ENCODE peak calls at places on chromosomes 3 and 15, in four cellular contexts. One of them, this sample, is unnamed.

GRCh38 chr15:93929375-93930094 is 301.8 kb upstream of the MCTP2 start:
- DNase-seq in AG04450: peak; percentile 82
- DNase-seq in dorsolateral prefrontal cortex: no peak
- DNase-seq in colonic mucosa: peak; percentile 22
- DNase-seq in this sample: no peak

GRCh38 chr3:180747805-180748361 is 68.6 kb upstream of the CCDC39 start:
- DNase-seq in AG04450: no peak
- DNase-seq in dorsolateral prefrontal cortex: no peak
- DNase-seq in colonic mucosa: no peak
- DNase-seq in this sample: no peak

GRCh38 chr3:106728315-106728821 is 648.9 kb upstream of the CCDC54 start:
- DNase-seq in AG04450: peak; percentile 90
- DNase-seq in dorsolateral prefrontal cortex: no peak
- DNase-seq in colonic mucosa: no peak
- DNase-seq in this sample: no peak

GRCh38 chr3:132228923-132229322 is 88.3 kb upstream of the ACP3 start:
- DNase-seq in AG04450: no peak
- DNase-seq in dorsolateral prefrontal cortex: no peak
- DNase-seq in colonic mucosa: no peak
- DNase-seq in this sample: no peak

GRCh38 chr3:123790254-123791072 is 93.7 kb downstream of the MYLK start:
- DNase-seq in AG04450: no peak
- DNase-seq in dorsolateral prefrontal cortex: no peak
- DNase-seq in colonic mucosa: no peak
- DNase-seq in this sample: no peak

GRCh38 chr15:48887144-48887543 is 9.2 kb downstream of the EID1 start:
- DNase-seq in AG04450: no peak
- DNase-seq in dorsolateral prefrontal cortex: no peak
- DNase-seq in colonic mucosa: no peak
- DNase-seq in this sample: no peak

GRCh38 chr3:50616770-50617095 is 218 bp upstream of the MAPKAPK3 start:
- DNase-seq in AG04450: peak; percentile 60
- DNase-seq in dorsolateral prefrontal cortex: peak; percentile 84
- DNase-seq in colonic mucosa: peak; percentile 98
- DNase-seq in this sample: peak; percentile 82

GRCh38 chr3:59189561-59190338 is 139.9 kb upstream of the CFAP20DC start:
- DNase-seq in AG04450: no peak
- DNase-seq in dorsolateral prefrontal cortex: no peak
- DNase-seq in colonic mucosa: peak; percentile 26
- DNase-seq in this sample: no peak

GRCh38 chr3:2940062-2940461 is 170.1 kb downstream of the IL5RA start:
- DNase-seq in AG04450: no peak
- DNase-seq in dorsolateral prefrontal cortex: no peak
- DNase-seq in colonic mucosa: no peak
- DNase-seq in this sample: no peak

GRCh38 chr3:74066456-74066855 is 441.7 kb upstream of the PDZRN3 start:
- DNase-seq in AG04450: no peak
- DNase-seq in dorsolateral prefrontal cortex: no peak
- DNase-seq in colonic mucosa: no peak
- DNase-seq in this sample: no peak

GRCh38 chr3:110526732-110527727 is 544.6 kb upstream of the NECTIN3 start:
- DNase-seq in AG04450: peak; percentile 81
- DNase-seq in dorsolateral prefrontal cortex: no peak
- DNase-seq in colonic mucosa: no peak
- DNase-seq in this sample: no peak

GRCh38 chr3:21330293-21330692 is 420.7 kb downstream of the ZNF385D start:
- DNase-seq in AG04450: no peak
- DNase-seq in dorsolateral prefrontal cortex: no peak
- DNase-seq in colonic mucosa: no peak
- DNase-seq in this sample: no peak

GRCh38 chr3:193780810-193781472 is 187.9 kb downstream of the OPA1 start:
- DNase-seq in AG04450: peak; percentile 27
- DNase-seq in dorsolateral prefrontal cortex: peak; percentile 53
- DNase-seq in colonic mucosa: peak; percentile 79
- DNase-seq in this sample: peak; percentile 39

GRCh38 chr15:64970696-64971095 is 19.0 kb downstream of the SPG21 start:
- DNase-seq in AG04450: no peak
- DNase-seq in dorsolateral prefrontal cortex: no peak
- DNase-seq in colonic mucosa: no peak
- DNase-seq in this sample: no peak

GRCh38 chr3:45010718-45011355 is 15.3 kb upstream of the CLEC3B start:
- DNase-seq in AG04450: no peak
- DNase-seq in dorsolateral prefrontal cortex: no peak
- DNase-seq in colonic mucosa: no peak
- DNase-seq in this sample: no peak

GRCh38 chr3:152458725-152459515 is 190.2 kb downstream of the MBNL1 start:
- DNase-seq in AG04450: no peak
- DNase-seq in dorsolateral prefrontal cortex: no peak
- DNase-seq in colonic mucosa: no peak
- DNase-seq in this sample: no peak

GRCh38 chr15:89401636-89402252 is 67.1 kb upstream of the POLG start:
- DNase-seq in AG04450: peak; percentile 20
- DNase-seq in dorsolateral prefrontal cortex: no peak
- DNase-seq in colonic mucosa: no peak
- DNase-seq in this sample: no peak

GRCh38 chr3:46628980-46629379 is 16.7 kb downstream of the FAM240A start:
- DNase-seq in AG04450: no peak
- DNase-seq in dorsolateral prefrontal cortex: peak; percentile 47
- DNase-seq in colonic mucosa: peak; percentile 65
- DNase-seq in this sample: no peak

GRCh38 chr3:15055019-15055557 is 10.0 kb downstream of the MRPS25 start:
- DNase-seq in AG04450: no peak
- DNase-seq in dorsolateral prefrontal cortex: no peak
- DNase-seq in colonic mucosa: no peak
- DNase-seq in this sample: no peak

GRCh38 chr15:44569316-44569715 is 32.4 kb downstream of the EIF3J start:
- DNase-seq in AG04450: no peak
- DNase-seq in dorsolateral prefrontal cortex: no peak
- DNase-seq in colonic mucosa: no peak
- DNase-seq in this sample: no peak

GRCh38 chr3:99131876-99132275 is 230.4 kb upstream of the DCBLD2 start:
- DNase-seq in AG04450: no peak
- DNase-seq in dorsolateral prefrontal cortex: no peak
- DNase-seq in colonic mucosa: no peak
- DNase-seq in this sample: no peak

GRCh38 chr3:174270841-174271240 is 588.3 kb upstream of the NAALADL2 start:
- DNase-seq in AG04450: peak; percentile 37
- DNase-seq in dorsolateral prefrontal cortex: no peak
- DNase-seq in colonic mucosa: no peak
- DNase-seq in this sample: no peak

GRCh38 chr3:192850501-192850981 is 67.1 kb downstream of the MB21D2 start:
- DNase-seq in AG04450: no peak
- DNase-seq in dorsolateral prefrontal cortex: no peak
- DNase-seq in colonic mucosa: peak; percentile 76
- DNase-seq in this sample: no peak

GRCh38 chr3:108406063-108406660 is 104.2 kb downstream of the MYH15 start:
- DNase-seq in AG04450: no peak
- DNase-seq in dorsolateral prefrontal cortex: no peak
- DNase-seq in colonic mucosa: no peak
- DNase-seq in this sample: no peak

GRCh38 chr15:99282129-99282528 is 30.8 kb downstream of the LRRC28 start:
- DNase-seq in AG04450: no peak
- DNase-seq in dorsolateral prefrontal cortex: no peak
- DNase-seq in colonic mucosa: no peak
- DNase-seq in this sample: no peak

GRCh38 chr3:66038726-66039589 is at the start of gene MAGI1:
- DNase-seq in AG04450: peak; percentile 84
- DNase-seq in dorsolateral prefrontal cortex: peak; percentile 84
- DNase-seq in colonic mucosa: peak; percentile 95
- DNase-seq in this sample: peak; percentile 80

GRCh38 chr15:27696530-27696929 is 402.6 kb downstream of the OCA2 start:
- DNase-seq in AG04450: no peak
- DNase-seq in dorsolateral prefrontal cortex: no peak
- DNase-seq in colonic mucosa: no peak
- DNase-seq in this sample: no peak

GRCh38 chr3:53329933-53330332 is 17.4 kb downstream of the DCP1A start:
- DNase-seq in AG04450: no peak
- DNase-seq in dorsolateral prefrontal cortex: no peak
- DNase-seq in colonic mucosa: no peak
- DNase-seq in this sample: no peak

GRCh38 chr15:82064824-82065223 is 19.0 kb upstream of the MEX3B start:
- DNase-seq in AG04450: no peak
- DNase-seq in dorsolateral prefrontal cortex: no peak
- DNase-seq in colonic mucosa: no peak
- DNase-seq in this sample: no peak

GRCh38 chr15:48001393-48002059 is 119.3 kb upstream of the SLC24A5 start:
- DNase-seq in AG04450: no peak
- DNase-seq in dorsolateral prefrontal cortex: no peak
- DNase-seq in colonic mucosa: no peak
- DNase-seq in this sample: no peak

DNA sequence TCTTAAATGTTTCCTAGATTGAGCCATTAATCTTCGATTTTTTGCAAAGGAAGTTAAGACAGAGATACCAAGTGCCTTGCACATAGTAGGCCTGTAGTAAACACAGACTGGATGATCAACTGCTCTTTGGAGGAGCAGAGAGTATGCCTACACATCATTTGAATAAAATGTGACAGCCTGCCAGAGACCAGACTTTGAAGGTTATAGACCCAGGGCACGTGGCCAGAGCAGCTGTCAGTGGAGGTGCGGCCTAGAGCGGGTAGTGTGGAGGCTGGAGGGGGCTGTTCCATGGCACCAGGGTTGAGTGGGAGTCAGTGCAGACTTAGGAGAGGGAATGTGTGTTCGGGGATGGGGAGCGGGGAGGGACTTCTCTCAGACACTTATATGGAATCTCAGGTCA is 80.8 kb downstream of the SMAD3 start:
- DNase-seq in AG04450: peak; percentile 78
- DNase-seq in dorsolateral prefrontal cortex: no peak
- DNase-seq in colonic mucosa: peak; percentile 82
- DNase-seq in this sample: no peak
- H3K27ac ChIP-seq in AG04450: peak overlapping the region; percentile 99
- H3K27ac ChIP-seq in dorsolateral prefrontal cortex: peak overlapping the region; percentile 46
- H3K27ac ChIP-seq in colonic mucosa: peak overlapping the region; percentile 70
- H3K27ac ChIP-seq in this sample: no peak overlapping the region

DNA sequence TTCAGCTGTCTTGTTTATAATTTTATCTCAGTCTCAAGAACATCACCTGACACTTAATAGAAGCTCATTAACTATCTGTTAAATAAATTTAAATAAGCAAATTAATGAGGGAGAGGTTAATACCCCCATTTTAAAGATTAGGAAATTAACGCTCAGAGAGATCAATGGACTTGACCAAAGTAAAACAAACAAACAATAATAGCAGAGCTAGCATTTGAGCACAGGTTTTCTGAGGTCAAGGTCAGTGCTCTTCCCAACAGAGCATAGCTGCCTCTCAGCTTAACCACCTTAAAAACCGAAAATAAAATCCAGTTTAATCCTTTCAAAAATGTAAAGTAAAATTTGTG is 196.6 kb upstream of the BCL6 start:
- DNase-seq in AG04450: no peak
- DNase-seq in dorsolateral prefrontal cortex: no peak
- DNase-seq in colonic mucosa: no peak
- DNase-seq in this sample: no peak
- H3K27ac ChIP-seq in AG04450: no peak overlapping the region
- H3K27ac ChIP-seq in dorsolateral prefrontal cortex: no peak overlapping the region
- H3K27ac ChIP-seq in colonic mucosa: no peak overlapping the region
- H3K27ac ChIP-seq in this sample: no peak overlapping the region

GRCh38 chr3:30628188-30628930 is 22.0 kb downstream of the TGFBR2 start:
- DNase-seq in AG04450: no peak
- DNase-seq in dorsolateral prefrontal cortex: no peak
- DNase-seq in colonic mucosa: no peak
- DNase-seq in this sample: no peak

GRCh38 chr3:30630238-30631030 is 24.0 kb downstream of the TGFBR2 start:
- DNase-seq in AG04450: no peak
- DNase-seq in dorsolateral prefrontal cortex: no peak
- DNase-seq in colonic mucosa: no peak
- DNase-seq in this sample: no peak

GRCh38 chr3:30631237-30631961 is 25.0 kb downstream of the TGFBR2 start:
- DNase-seq in AG04450: no peak
- DNase-seq in dorsolateral prefrontal cortex: no peak
- DNase-seq in colonic mucosa: no peak
- DNase-seq in this sample: no peak

GRCh38 chr3:30629736-30630135 is 23.3 kb downstream of the TGFBR2 start:
- DNase-seq in AG04450: no peak
- DNase-seq in dorsolateral prefrontal cortex: no peak
- DNase-seq in colonic mucosa: no peak
- DNase-seq in this sample: no peak

DNA sequence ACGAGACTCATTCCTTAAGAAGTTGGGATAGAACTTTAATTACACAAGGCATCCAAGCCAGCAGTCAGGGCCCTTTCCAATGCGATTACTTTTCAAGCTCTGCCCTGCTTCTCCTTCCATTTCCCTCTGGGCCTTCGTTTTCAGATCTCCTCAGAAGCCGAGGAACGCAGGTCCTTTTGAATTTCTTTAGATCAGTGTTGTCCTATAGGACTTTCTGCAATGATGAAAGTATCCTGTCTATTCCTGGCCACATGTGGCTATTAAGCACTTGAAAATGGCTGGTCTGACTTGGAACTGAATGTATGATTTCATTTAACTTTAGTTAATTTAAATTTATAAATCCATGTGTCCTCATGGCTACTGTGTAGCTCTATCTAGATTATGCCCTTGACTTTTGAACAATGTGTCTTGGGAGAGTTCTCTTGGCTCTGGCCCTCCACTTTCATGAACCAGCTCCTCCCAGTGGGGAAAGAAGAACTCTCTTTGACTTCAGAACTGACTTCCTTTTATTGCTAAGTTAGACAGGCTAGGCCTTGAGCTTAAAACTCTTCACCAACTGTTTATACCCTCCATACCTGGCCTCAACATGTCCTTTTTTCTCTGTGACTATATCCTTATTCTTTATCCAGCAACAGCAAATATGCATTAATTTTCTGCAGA is 22.7 kb downstream of the TGFBR2 start:
- DNase-seq in AG04450: no peak
- DNase-seq in dorsolateral prefrontal cortex: no peak
- DNase-seq in colonic mucosa: no peak
- DNase-seq in this sample: no peak
- H3K27ac ChIP-seq in AG04450: no peak overlapping the region
- H3K27ac ChIP-seq in dorsolateral prefrontal cortex: peak overlapping the region; percentile 47
- H3K27ac ChIP-seq in colonic mucosa: peak overlapping the region; percentile 61
- H3K27ac ChIP-seq in this sample: peak overlapping the region; percentile 62

GRCh38 chr3:148992635-148993230 is 1.4 kb downstream of the GYG1 start:
- DNase-seq in AG04450: no peak
- DNase-seq in dorsolateral prefrontal cortex: no peak
- DNase-seq in colonic mucosa: no peak
- DNase-seq in this sample: no peak
- H3K27ac ChIP-seq in AG04450: no peak overlapping the region
- H3K27ac ChIP-seq in dorsolateral prefrontal cortex: no peak overlapping the region
- H3K27ac ChIP-seq in colonic mucosa: no peak overlapping the region
- H3K27ac ChIP-seq in this sample: no peak overlapping the region